ENCODE peak calls at places on chromosomes 13 and 19, in ten cellular contexts. D is ascending aorta, X is lower lobe of right lung, I is cardiac fibroblast, T is thyroid gland, F is bronchial epithelial cell, Y is K562, M is IMR-90, Z is fibroblast of mammary gland, U is mammary epithelial cell. H is an unnamed sample.

GRCh38 chr19:32789429-32789828 is 69.9 kb downstream of the TDRD12 start:
- DNase-seq in I (no peak), U (no peak), D (no peak), Y (no peak), M (no peak), T (no peak), F (no peak), X (no peak), Z (no peak), H (no peak)

GRCh38 chr19:33641261-33641660 is 19.5 kb downstream of the CHST8 start:
- DNase-seq in F (no peak), I (no peak), U (no peak), D (no peak), M (no peak), X (peak; percentile 20), T (no peak), Z (no peak), Y (no peak), H (no peak)

GRCh38 chr13:34926513-34926912 is 15.6 kb upstream of the NBEA start:
- DNase-seq in Y (no peak), D (no peak), T (no peak), X (no peak), F (peak; percentile 59), Z (peak; percentile 64), U (peak; percentile 51), M (peak; percentile 47), I (peak; percentile 57), H (peak; percentile 71)

GRCh38 chr19:42081584-42082258 is 5.8 kb downstream of the ZNF574 start:
- DNase-seq in X (no peak), Y (peak; percentile 46), F (peak; percentile 25), D (no peak), U (no peak), I (peak; percentile 60), Z (peak; percentile 66), T (no peak), M (peak; percentile 65), H (peak; percentile 43)

GRCh38 chr19:1501200-1501595 is 10.2 kb downstream of the REEP6 start:
- DNase-seq in F (no peak), T (no peak), I (no peak), X (no peak), U (no peak), M (no peak), Y (no peak), D (no peak), Z (no peak), H (no peak)

GRCh38 chr19:31114585-31114984 is 234.7 kb downstream of the TSHZ3 start:
- DNase-seq in T (no peak), D (no peak), I (no peak), X (no peak), Z (no peak), Y (no peak), M (no peak), F (no peak), U (no peak), H (peak; percentile 42)

GRCh38 chr13:29524641-29525040 is 70.8 kb downstream of the SLC7A1 start:
- DNase-seq in D (no peak), Y (no peak), X (no peak), F (no peak), U (no peak), Z (no peak), T (no peak), I (no peak), M (no peak), H (no peak)

GRCh38 chr19:48239582-48240141 is 16.1 kb downstream of the CARD8 start:
- DNase-seq in U (peak; percentile 42), M (peak; percentile 51), T (no peak), Z (peak; percentile 30), I (no peak), D (no peak), Y (peak; percentile 15), F (peak; percentile 35), X (no peak), H (peak; percentile 36)

GRCh38 chr19:53960187-53960586 is 2.5 kb upstream of the CACNG8 start:
- DNase-seq in Y (no peak), F (no peak), I (no peak), D (no peak), Z (no peak), U (no peak), T (no peak), M (no peak), X (no peak), H (no peak)

GRCh38 chr19:53959176-53959757 is 3.5 kb upstream of the CACNG8 start:
- DNase-seq in I (no peak), X (no peak), D (no peak), F (no peak), Y (no peak), M (no peak), T (no peak), Z (no peak), U (no peak), H (no peak)

GRCh38 chr19:53960886-53961285 is 1.9 kb upstream of the CACNG8 start:
- DNase-seq in I (no peak), T (no peak), Z (no peak), X (no peak), Y (no peak), U (no peak), D (no peak), F (no peak), M (no peak), H (no peak)

GRCh38 chr19:53962887-53963435 is at the start of gene CACNG8:
- DNase-seq in Z (no peak), D (no peak), U (no peak), F (no peak), Y (no peak), M (no peak), I (no peak), X (no peak), T (no peak), H (no peak)

DNA sequence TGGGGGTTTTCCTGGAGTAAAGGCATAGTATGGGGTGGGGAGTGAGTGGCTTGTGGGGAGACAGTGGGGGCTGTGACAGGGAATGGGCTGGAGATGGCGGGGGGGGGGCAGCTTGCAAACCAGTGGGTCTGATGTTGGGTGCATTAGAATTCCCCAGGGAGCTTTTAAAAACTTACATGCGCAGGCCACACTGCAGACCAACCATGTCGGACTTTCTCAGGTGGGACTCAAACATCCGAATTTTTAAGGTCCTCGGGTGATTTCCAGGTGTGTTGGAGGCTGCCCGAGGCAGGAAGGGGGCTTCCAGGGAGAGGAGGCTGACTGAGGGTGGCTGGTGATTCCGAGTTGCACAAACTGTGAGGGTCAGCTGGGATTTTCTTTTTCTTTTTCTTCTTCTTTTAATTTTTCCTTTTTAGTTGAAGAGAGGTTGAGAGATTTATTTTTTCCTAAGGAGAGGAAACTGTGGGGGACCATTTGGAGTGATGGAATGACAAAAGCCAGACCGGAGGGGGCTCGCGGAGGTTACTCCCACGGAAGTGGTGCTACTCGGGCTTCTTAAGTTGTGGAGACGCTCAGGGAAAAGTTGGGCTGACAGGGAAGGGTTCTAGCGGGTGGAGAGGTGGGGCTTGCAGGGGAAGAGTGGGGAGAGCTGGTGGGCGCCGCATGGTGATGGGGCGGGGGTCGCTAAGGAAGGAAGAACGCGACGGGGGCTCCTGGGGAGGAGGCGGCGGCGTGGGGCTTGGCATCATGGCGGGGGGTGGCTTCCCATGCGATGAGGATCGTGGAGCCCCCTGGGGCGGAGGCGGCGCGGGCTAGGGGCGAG is 1.0 kb upstream of the CACNG8 start:
- DNase-seq in Y (no peak), X (no peak), I (peak; percentile 72), F (no peak), T (no peak), Z (no peak), U (no peak), M (no peak), D (no peak), H (no peak)
- TF ChIP-seq CTCF in Y (no peak), X (no peak), I (no peak), F (no peak), T (no peak), Z (no peak), U (no peak), M (no peak), D (no peak), H (no peak)

GRCh38 chr19:7385062-7385461 is 36.3 kb downstream of the ARHGEF18 start:
- DNase-seq in I (no peak), D (no peak), T (no peak), F (no peak), M (no peak), X (peak; percentile 25), Y (no peak), Z (no peak), U (no peak), H (no peak)

GRCh38 chr19:7386769-7387168 is 38.0 kb downstream of the ARHGEF18 start:
- DNase-seq in T (no peak), X (peak; percentile 15), Z (no peak), Y (no peak), I (no peak), U (no peak), D (no peak), M (no peak), F (no peak), H (no peak)

GRCh38 chr19:7383284-7383683 is 34.5 kb downstream of the ARHGEF18 start:
- DNase-seq in I (no peak), U (no peak), Y (no peak), T (no peak), M (no peak), Z (no peak), F (no peak), X (no peak), D (no peak), H (no peak)

GRCh38 chr19:7382694-7383093 is 34.0 kb downstream of the ARHGEF18 start:
- DNase-seq in Z (no peak), U (no peak), I (no peak), D (no peak), X (no peak), M (no peak), T (no peak), Y (peak; percentile 14), F (no peak), H (no peak)

GRCh38 chr19:7386308-7386707 is 37.6 kb downstream of the ARHGEF18 start:
- DNase-seq in I (no peak), Y (peak; percentile 29), T (no peak), M (no peak), Z (no peak), F (peak; percentile 17), D (no peak), X (peak; percentile 44), U (no peak), H (no peak)
- TF ChIP-seq CTCF in I (no peak), Y (peak; percentile 62), T (no peak), M (no peak), Z (no peak), F (peak; percentile 16), D (no peak), X (no peak), U (no peak), H (no peak)

GRCh38 chr13:38641164-38641948 is 45.5 kb upstream of the FREM2 start:
- DNase-seq in D (no peak), T (no peak), M (no peak), U (no peak), F (peak; percentile 30), Y (no peak), X (no peak), Z (peak; percentile 2), I (peak; percentile 6), H (no peak)
- TF ChIP-seq CTCF in D (no peak), T (peak; percentile 26), M (peak; percentile 14), U (peak; percentile 33), F (peak; percentile 35), Y (no peak), X (peak; percentile 30), Z (peak; percentile 40), I (peak; percentile 11), H (peak; percentile 28)

GRCh38 chr13:73421310-73421912 is 362.6 kb downstream of the KLF5 start:
- DNase-seq in M (peak; percentile 68), F (peak; percentile 100), T (no peak), X (no peak), I (peak; percentile 2), U (peak; percentile 100), D (no peak), Y (no peak), Z (peak; percentile 71), H (no peak)

GRCh38 chr13:73416093-73416492 is 357.3 kb downstream of the KLF5 start:
- DNase-seq in I (no peak), F (no peak), U (no peak), D (no peak), T (no peak), Y (no peak), M (no peak), Z (no peak), X (no peak), H (no peak)

GRCh38 chr13:73422973-73423372 is 364.2 kb downstream of the KLF5 start:
- DNase-seq in Z (no peak), D (no peak), U (no peak), Y (no peak), M (no peak), X (no peak), I (no peak), T (no peak), F (no peak), H (no peak)

GRCh38 chr13:73412933-73413332 is 354.1 kb downstream of the KLF5 start:
- DNase-seq in X (no peak), M (no peak), U (peak; percentile 87), Y (no peak), I (no peak), F (peak; percentile 86), D (no peak), Z (no peak), T (no peak), H (no peak)

GRCh38 chr13:73417012-73417615 is 358.3 kb downstream of the KLF5 start:
- DNase-seq in X (no peak), I (peak; percentile 3), D (no peak), M (no peak), Y (peak; percentile 32), T (no peak), F (no peak), Z (peak; percentile 13), U (no peak), H (no peak)
- TF ChIP-seq CTCF in X (no peak), I (no peak), D (no peak), M (peak; percentile 18), Y (peak; percentile 20), T (no peak), F (peak; percentile 13), Z (peak; percentile 16), U (peak; percentile 38), H (peak; percentile 41)

H was measured in brain microvascular endothelial cell.